ENCODE peak calls at places on chromosomes 16 and 17, in ten cellular contexts. Q, P, E, J, I, T, D, O, Z and F are unnamed samples.

GRCh38 chr17:51487947-51488346 is 227.6 kb downstream of the UTP18 start:
- DNase-seq in Q (no peak), P (no peak), E (no peak), J (no peak), I (peak; percentile 56), T (no peak), D (no peak), O (no peak), Z (peak; percentile 57), F (peak; percentile 23)

GRCh38 chr16:49287572-49287971 is 5.9 kb upstream of the CBLN1 start:
- DNase-seq in Q (no peak), P (no peak), E (no peak), J (no peak), I (no peak), T (no peak), D (no peak), O (no peak), Z (no peak), F (no peak)

GRCh38 chr17:35028531-35029262 is 34.8 kb downstream of the RFFL start:
- DNase-seq in Q (no peak), P (no peak), E (no peak), J (no peak), I (peak; percentile 39), T (no peak), D (no peak), O (no peak), Z (no peak), F (no peak)

GRCh38 chr17:47733047-47733413 is at the start of gene TBX21:
- DNase-seq in Q (peak; percentile 89), P (no peak), E (peak; percentile 42), J (peak; percentile 92), I (no peak), T (no peak), D (peak; percentile 66), O (no peak), Z (peak; percentile 92), F (peak; percentile 68)

GRCh38 chr16:66480265-66481080 is 53.4 kb downstream of the BEAN1 start:
- DNase-seq in Q (no peak), P (no peak), E (peak; percentile 20), J (peak; percentile 73), I (peak; percentile 38), T (no peak), D (no peak), O (no peak), Z (no peak), F (no peak)

GRCh38 chr17:67212716-67213417 is 32.1 kb downstream of the HELZ start:
- DNase-seq in Q (no peak), P (no peak), E (no peak), J (no peak), I (peak; percentile 50), T (no peak), D (peak; percentile 25), O (no peak), Z (no peak), F (peak; percentile 71)

GRCh38 chr17:58639681-58640080 is 52.2 kb downstream of the TEX14 start:
- DNase-seq in Q (no peak), P (no peak), E (no peak), J (no peak), I (no peak), T (no peak), D (no peak), O (no peak), Z (no peak), F (no peak)

GRCh38 chr16:21952040-21952792 is 945 bp upstream of the UQCRC2 start:
- DNase-seq in Q (peak; percentile 36), P (peak; percentile 73), E (peak; percentile 83), J (no peak), I (peak; percentile 62), T (peak; percentile 48), D (peak; percentile 76), O (peak; percentile 26), Z (peak; percentile 78), F (peak; percentile 74)

GRCh38 chr16:1745181-1745899 is 26.0 kb downstream of the NME3 start:
- DNase-seq in Q (no peak), P (no peak), E (no peak), J (peak; percentile 71), I (peak; percentile 36), T (peak; percentile 10), D (peak; percentile 78), O (no peak), Z (no peak), F (peak; percentile 95)

GRCh38 chr17:49496183-49496865 is 1.2 kb downstream of the NGFR start:
- DNase-seq in Q (peak; percentile 95), P (peak; percentile 38), E (peak; percentile 92), J (peak; percentile 97), I (peak; percentile 54), T (no peak), D (peak; percentile 87), O (no peak), Z (peak; percentile 84), F (peak; percentile 71)

GRCh38 chr16:79769320-79770243 is 169.0 kb upstream of the MAF start:
- DNase-seq in Q (no peak), P (no peak), E (no peak), J (no peak), I (no peak), T (no peak), D (no peak), O (no peak), Z (no peak), F (no peak)

GRCh38 chr16:63613701-63614100 is 1508.2 kb downstream of the CDH11 start:
- DNase-seq in Q (peak; percentile 16), P (no peak), E (no peak), J (no peak), I (peak; percentile 44), T (peak; percentile 13), D (no peak), O (peak; percentile 19), Z (no peak), F (peak; percentile 0)

GRCh38 chr17:77555741-77556291 is 402.7 kb upstream of the TNRC6C start:
- DNase-seq in Q (no peak), P (no peak), E (peak; percentile 77), J (no peak), I (peak; percentile 25), T (no peak), D (no peak), O (no peak), Z (no peak), F (no peak)

GRCh38 chr17:76390003-76390421 is 5.6 kb downstream of the SPHK1 start:
- DNase-seq in Q (no peak), P (no peak), E (no peak), J (no peak), I (no peak), T (no peak), D (no peak), O (no peak), Z (no peak), F (peak; percentile 54)